ENCODE peak calls at places on chromosomes 1 and 21, in eight cellular contexts. R is HCT116, T is WERI-Rb-1, J is right lobe of liver, S is left ventricle myocardium inferior, A is prostate gland, O is pancreas, U is lung. L is an unnamed sample.
A peak's percentile ranks its signal among the peaks of the same experiment; 100 is the strongest.

GRCh38 chr1:53896673-53897229 is 2.8 kb downstream of the DIO1 start:
- DNase-seq in R (no peak), T (no peak), J (peak; percentile 65), S (no peak), A (peak; percentile 20), O (no peak), U (no peak), L (peak; percentile 79)

GRCh38 chr1:188872376-188872775 is 1605.3 kb downstream of the BRINP3 start:
- DNase-seq in R (no peak), T (no peak), J (no peak), S (no peak), A (no peak), O (no peak), U (no peak), L (no peak)

GRCh38 chr1:205293350-205294074 is 28.0 kb downstream of the NUAK2 start:
- DNase-seq in R (no peak), T (no peak), J (no peak), S (no peak), A (no peak), O (no peak), U (no peak), L (no peak)

GRCh38 chr21:41419921-41420862 is 5.8 kb upstream of the MX1 start:
- DNase-seq in R (peak; percentile 23), T (peak; percentile 55), J (peak; percentile 84), S (peak; percentile 86), A (peak; percentile 79), O (peak; percentile 82), U (peak; percentile 86), L (peak; percentile 92)

GRCh38 chr1:119477710-119478109 is 29.3 kb upstream of the HSD3B1 start:
- DNase-seq in R (no peak), T (no peak), J (peak; percentile 59), S (no peak), A (no peak), O (no peak), U (no peak), L (no peak)

GRCh38 chr1:204959374-204959773 is 83.6 kb upstream of the CNTN2 start:
- DNase-seq in R (no peak), T (no peak), J (no peak), S (peak; percentile 70), A (no peak), O (no peak), U (no peak), L (no peak)

GRCh38 chr21:31543191-31543590 is 116.3 kb upstream of the SOD1 start:
- DNase-seq in R (no peak), T (no peak), J (no peak), S (no peak), A (peak; percentile 30), O (no peak), U (no peak), L (peak; percentile 66)

GRCh38 chr1:2200308-2200943 is 5.9 kb upstream of the FAAP20 start:
- DNase-seq in R (no peak), T (no peak), J (no peak), S (no peak), A (no peak), O (no peak), U (no peak), L (no peak)

GRCh38 chr1:167706931-167707877 is 14.6 kb upstream of the MPZL1 start:
- DNase-seq in R (no peak), T (peak; percentile 8), J (no peak), S (no peak), A (no peak), O (no peak), U (no peak), L (no peak)

GRCh38 chr1:9792156-9793042 is 31.4 kb downstream of the CLSTN1 start:
- DNase-seq in R (no peak), T (no peak), J (no peak), S (no peak), A (no peak), O (no peak), U (no peak), L (peak; percentile 11)

GRCh38 chr1:210250665-210250997 is 18.0 kb downstream of the SERTAD4 start:
- DNase-seq in R (no peak), T (peak; percentile 94), J (no peak), S (no peak), A (peak; percentile 25), O (no peak), U (no peak), L (peak; percentile 52)

GRCh38 chr1:1001057-1001630 is 1.2 kb upstream of the HES4 start:
- DNase-seq in R (no peak), T (no peak), J (peak; percentile 57), S (no peak), A (no peak), O (peak; percentile 59), U (no peak), L (no peak)

GRCh38 chr1:165109013-165109412 is 247.5 kb downstream of the LMX1A start:
- DNase-seq in R (no peak), T (no peak), J (no peak), S (no peak), A (no peak), O (no peak), U (no peak), L (no peak)

GRCh38 chr1:92599184-92599583 is 112.5 kb upstream of the GFI1 start:
- DNase-seq in R (peak; percentile 23), T (no peak), J (no peak), S (no peak), A (no peak), O (no peak), U (no peak), L (peak; percentile 2)

GRCh38 chr1:26224606-26225005 is 9.4 kb upstream of the CEP85 start:
- DNase-seq in R (no peak), T (no peak), J (no peak), S (no peak), A (no peak), O (no peak), U (no peak), L (no peak)

GRCh38 chr1:180482425-180483275 is 19.7 kb downstream of the ACBD6 start:
- DNase-seq in R (no peak), T (no peak), J (no peak), S (no peak), A (peak; percentile 19), O (no peak), U (no peak), L (peak; percentile 62)

GRCh38 chr1:165988275-165988674 is 160.9 kb downstream of the UCK2 start:
- DNase-seq in R (no peak), T (no peak), J (no peak), S (no peak), A (no peak), O (no peak), U (no peak), L (no peak)

GRCh38 chr21:37231671-37232070 is 35.5 kb downstream of the VPS26C start:
- DNase-seq in R (no peak), T (no peak), J (no peak), S (no peak), A (no peak), O (no peak), U (no peak), L (no peak)
- H3K27ac ChIP-seq in R (no peak overlapping the region), T (no peak overlapping the region), J (no peak overlapping the region), S (no peak overlapping the region), A (no peak overlapping the region), O (no peak overlapping the region), U (no peak overlapping the region), L (no peak overlapping the region)

GRCh38 chr1:225842074-225842473 is 32.1 kb downstream of the EPHX1 start:
- DNase-seq in R (no peak), T (no peak), J (peak; percentile 56), S (no peak), A (no peak), O (peak; percentile 53), U (no peak), L (no peak)
- H3K36me3 ChIP-seq in R (peaks cover 4% of the 10 kb centered on the region), T (no peaks in the 10 kb centered on the region), J (peaks cover 94% of the 10 kb centered on the region), S (peaks cover 90% of the 10 kb centered on the region), A (peaks cover 7% of the 10 kb centered on the region), O (peaks cover 70% of the 10 kb centered on the region), U (peaks cover 56% of the 10 kb centered on the region), L (no peaks in the 10 kb centered on the region)

DNA sequence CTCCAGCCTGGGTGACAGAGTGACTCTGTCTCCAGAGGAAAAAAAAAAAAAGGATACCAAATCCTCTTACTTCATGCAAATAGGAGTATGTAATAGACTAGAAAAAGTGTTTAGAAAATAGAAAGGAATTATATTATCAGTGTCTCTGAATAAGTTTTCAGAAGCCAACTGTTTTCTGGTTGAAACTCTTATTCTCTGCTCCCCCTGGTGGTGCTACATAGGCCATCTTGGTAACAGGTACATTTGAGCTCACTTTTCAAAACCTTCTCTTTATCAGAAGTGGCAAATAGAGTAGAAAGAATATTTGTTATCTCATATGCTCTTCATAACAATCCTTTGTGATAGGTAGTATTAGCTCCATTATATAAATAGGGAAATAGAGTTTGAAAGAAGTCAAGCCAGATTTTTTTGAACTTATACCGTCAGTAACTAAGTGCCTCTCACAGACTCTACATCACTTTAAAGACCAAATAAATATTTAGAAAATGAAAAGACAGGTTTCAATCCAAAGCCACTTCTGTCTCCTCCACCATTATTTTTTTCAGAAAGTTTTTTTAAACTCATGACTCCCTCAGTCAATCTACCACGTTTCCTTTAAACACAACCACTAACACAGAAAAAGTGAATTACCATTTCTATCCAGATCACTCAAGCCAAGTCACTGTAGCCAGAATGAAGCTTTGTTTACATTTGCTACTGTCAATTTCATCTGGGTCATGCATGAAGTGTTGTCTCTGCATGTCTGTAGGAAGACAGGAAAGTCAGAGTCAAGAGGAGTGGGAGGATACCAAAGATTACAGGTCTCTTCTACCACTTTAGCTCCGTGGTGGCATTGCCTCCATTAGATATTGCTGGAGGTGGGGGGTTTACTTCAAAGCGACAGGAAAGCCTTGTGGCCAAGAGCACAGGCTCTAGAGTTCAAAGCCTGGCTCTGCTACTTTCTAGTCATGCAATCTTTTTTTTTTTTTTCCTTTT is 45.6 kb downstream of the IL23R start:
- DNase-seq in R (peak; percentile 19), T (peak; percentile 23), J (no peak), S (no peak), A (no peak), O (no peak), U (no peak), L (peak; percentile 56)
- TF ChIP-seq CTCF in R (peak; percentile 66), T (peak; percentile 30), J (peak; percentile 50), S (peak; percentile 68), A (no peak), O (peak; percentile 56), U (peak; percentile 23), L (peak; percentile 68)

GRCh38 chr1:184112176-184112948 is 60.8 kb downstream of the TSEN15 start:
- DNase-seq in R (no peak), T (no peak), J (no peak), S (no peak), A (no peak), O (no peak), U (no peak), L (no peak)

GRCh38 chr1:184113251-184113650 is 61.7 kb downstream of the TSEN15 start:
- DNase-seq in R (no peak), T (no peak), J (no peak), S (no peak), A (no peak), O (no peak), U (no peak), L (peak; percentile 28)

GRCh38 chr1:184114818-184115398 is 63.4 kb downstream of the TSEN15 start:
- DNase-seq in R (no peak), T (no peak), J (no peak), S (no peak), A (no peak), O (no peak), U (no peak), L (no peak)

GRCh38 chr1:184118051-184118450 is 66.5 kb downstream of the TSEN15 start:
- DNase-seq in R (no peak), T (no peak), J (no peak), S (no peak), A (no peak), O (no peak), U (no peak), L (peak; percentile 96)

DNA sequence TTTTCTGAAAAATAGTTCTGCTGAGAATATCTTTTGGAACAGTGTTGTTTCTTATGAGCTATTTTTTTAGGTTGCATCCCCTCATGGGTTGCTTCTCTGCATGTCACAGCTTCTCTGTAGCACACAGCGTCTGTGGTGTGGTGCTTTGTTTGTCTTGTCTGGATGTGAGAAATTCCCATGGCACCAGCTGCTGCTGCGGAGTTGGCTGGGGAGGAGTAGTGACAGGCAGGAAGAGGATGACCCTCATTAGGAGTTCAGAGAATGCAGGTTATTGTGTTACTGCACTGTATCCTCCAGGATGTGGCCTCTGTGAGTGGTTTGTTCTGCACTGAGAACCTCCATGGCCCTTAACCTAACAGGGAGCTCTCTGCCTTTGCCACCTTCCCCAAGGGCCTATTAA is 64.8 kb downstream of the TSEN15 start:
- DNase-seq in R (no peak), T (no peak), J (no peak), S (no peak), A (no peak), O (no peak), U (no peak), L (no peak)
- H3K27ac ChIP-seq in R (no peak overlapping the region), T (no peak overlapping the region), J (no peak overlapping the region), S (no peak overlapping the region), A (no peak overlapping the region), O (no peak overlapping the region), U (no peak overlapping the region), L (no peak overlapping the region)